ENCODE peak calls at places on chromosomes 4 and X, in six cellular contexts. S is upper lobe of left lung, V is A549, T is HepG2, B is GM12878, G is K562. F is an unnamed sample. For H3K4me1, the result is how much of the 10 kb centered on the place peaks cover.

GRCh38 chr4:117064297-117064696 is 21.1 kb downstream of the TRAM1L1 start:
- ATAC-seq in S (no peak), V (no peak), B (no peak), T (no peak), G (no peak), F (no peak)

GRCh38 chrX:69136546-69137331 is 28.5 kb downstream of the PJA1 start:
- ATAC-seq in V (no peak), B (no peak), S (peak), T (no peak), G (peak), F (peak)

GRCh38 chrX:135003876-135004623 is 13.3 kb downstream of the SMIM10 start:
- ATAC-seq in B (peak), V (peak), S (peak), G (peak), T (peak), F (peak)

GRCh38 chrX:99033226-99033901 is 1376.7 kb downstream of the PCDH19 start:
- ATAC-seq in G (no peak), V (no peak), B (no peak), T (no peak), S (no peak), F (no peak)

GRCh38 chr4:1871471-1872021 is 353 bp downstream of the NSD2 start:
- ATAC-seq in B (peak), G (peak), V (no peak), T (peak), S (peak), F (peak)

GRCh38 chrX:77617206-77617605 is 168.8 kb downstream of the ATRX start:
- ATAC-seq in B (no peak), S (no peak), V (no peak), G (no peak), T (no peak), F (no peak)

GRCh38 chr4:99624141-99624719 is 33.4 kb downstream of the C4orf54 start:
- ATAC-seq in S (no peak), V (no peak), G (no peak), B (peak), T (no peak), F (peak)

GRCh38 chr4:138666366-138666765 is 349.2 kb upstream of the NOCT start:
- ATAC-seq in T (no peak), B (no peak), G (no peak), S (no peak), V (no peak), F (no peak)

GRCh38 chr4:134145369-134145768 is 56.2 kb downstream of the PABPC4L start:
- ATAC-seq in B (no peak), V (no peak), S (no peak), T (no peak), G (no peak), F (no peak)

GRCh38 chrX:127879585-127879984 is 172.6 kb downstream of the ACTRT1 start:
- ATAC-seq in S (no peak), B (no peak), G (no peak), V (no peak), T (no peak), F (no peak)
- TF ChIP-seq CTCF in S (no peak), B (no peak), G (no peak), V (no peak), T (no peak), F (no peak)

DNA sequence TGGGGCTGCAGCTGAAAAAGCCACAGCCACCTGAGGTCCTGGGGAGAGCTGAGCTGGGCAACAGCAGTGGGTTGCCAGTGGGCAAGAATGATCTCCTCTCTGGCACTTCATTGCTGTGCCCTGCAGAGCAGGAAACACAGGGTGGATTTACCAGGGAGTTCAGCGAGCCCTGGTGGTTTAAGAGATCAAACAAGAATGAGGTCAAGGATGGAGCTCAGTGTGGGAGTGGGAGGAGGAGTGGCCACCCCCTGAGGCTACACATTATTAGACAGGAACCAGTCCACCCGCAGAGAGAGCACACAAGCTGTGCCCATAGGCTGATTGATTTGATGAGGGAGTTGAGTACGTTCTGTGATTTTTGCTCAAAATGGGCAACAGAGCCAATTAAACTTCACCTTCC is 47.3 kb downstream of the FRMPD3 start:
- ATAC-seq in G (no peak), B (no peak), S (no peak), T (no peak), V (no peak), F (no peak)
- H3K4me1 ChIP-seq in G (under half), B (under half), S (under half), T (under half), V (under half), F (under half)

GRCh38 chr4:121118344-121118743 is 45.8 kb downstream of the TNIP3 start:
- ATAC-seq in S (no peak), T (no peak), B (no peak), V (no peak), G (no peak), F (no peak)
- TF ChIP-seq EP300 in S (no peak), T (no peak), B (no peak), V (no peak), G (no peak), F (no peak)

GRCh38 chr4:177349191-177349590 is 39.5 kb downstream of the NEIL3 start:
- ATAC-seq in T (no peak), S (no peak), V (peak), B (no peak), G (no peak), F (no peak)
- TF ChIP-seq CTCF in T (no peak), S (no peak), V (no peak), B (no peak), G (no peak), F (no peak)

DNA sequence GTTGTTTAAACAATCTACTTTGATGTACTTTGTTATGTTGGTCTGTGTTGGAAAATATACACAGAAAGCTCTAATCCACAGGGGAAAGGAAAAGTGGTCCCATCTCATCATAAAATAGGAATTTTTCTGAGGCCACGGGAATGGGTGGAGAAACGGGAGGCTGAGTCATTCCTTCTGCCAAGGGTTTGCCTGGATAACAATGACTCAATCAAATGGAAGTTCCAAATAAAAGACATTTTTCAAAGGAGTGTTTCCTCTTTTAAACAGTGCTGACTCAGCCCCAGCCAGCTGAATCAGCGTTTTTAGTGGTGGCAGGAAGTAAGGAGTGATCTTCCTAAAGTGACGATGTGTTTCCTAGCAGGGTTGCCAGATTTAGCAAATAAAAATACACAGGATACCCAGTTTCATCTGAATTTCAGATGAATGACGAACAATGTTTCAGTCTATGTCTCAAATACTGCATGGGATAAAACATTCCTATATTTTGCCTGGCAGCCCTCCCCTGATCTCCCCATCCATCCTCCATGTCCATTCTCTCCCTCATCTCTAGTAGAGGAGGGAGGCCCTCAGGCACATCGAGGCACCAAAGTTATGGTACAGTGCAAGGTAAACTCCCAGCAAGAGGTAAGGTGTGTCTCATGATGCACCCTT is 345.4 kb upstream of the GATB start:
- ATAC-seq in S (peak), B (no peak), T (no peak), V (peak), G (peak), F (peak)
- H3K4me1 ChIP-seq in S (under half), B (under half), T (under half), V (half or more), G (under half), F (under half)

GRCh38 chr4:159829184-159829583 is 726.3 kb downstream of the RAPGEF2 start:
- ATAC-seq in T (no peak), S (no peak), G (no peak), B (no peak), V (no peak), F (no peak)
- TF ChIP-seq EP300 in T (no peak), S (no peak), G (no peak), B (no peak), V (no peak), F (no peak)

GRCh38 chr4:53656421-53656981 is 65.2 kb upstream of the LNX1 start:
- ATAC-seq in G (peak), V (no peak), S (peak), T (peak), B (no peak), F (peak)
- TF ChIP-seq CTCF in G (peak), V (no peak), S (peak), T (no peak), B (peak), F (no peak)

F was measured in gastroesophageal sphincter.